ENCODE peak calls at places on chromosomes 3 and 15, in eight cellular contexts. I, U, T, F, M, R, Y and E are unnamed samples.
A peak's percentile ranks its signal among the peaks of the same experiment; 100 is the strongest.

GRCh38 chr3:31181661-31182060 is 287.2 kb upstream of the GADL1 start:
- DNase-seq in I (no peak), U (no peak), T (no peak), F (no peak), M (no peak), R (no peak), Y (no peak), E (no peak)

GRCh38 chr3:172057059-172057458 is 17.7 kb downstream of the FNDC3B start:
- DNase-seq in I (no peak), U (no peak), T (no peak), F (no peak), M (no peak), R (no peak), Y (no peak), E (no peak)

GRCh38 chr3:144771401-144771870 is 799.8 kb downstream of the DIPK2A start:
- DNase-seq in I (peak; percentile 53), U (no peak), T (no peak), F (no peak), M (no peak), R (no peak), Y (no peak), E (no peak)

GRCh38 chr3:49013113-49013737 is 5.2 kb downstream of the DALRD3 start:
- DNase-seq in I (no peak), U (no peak), T (no peak), F (no peak), M (no peak), R (no peak), Y (no peak), E (no peak)

GRCh38 chr3:134366221-134366927 is 7.9 kb downstream of the AMOTL2 start:
- DNase-seq in I (no peak), U (no peak), T (peak; percentile 23), F (no peak), M (no peak), R (no peak), Y (no peak), E (no peak)

GRCh38 chr3:45814322-45814721 is 18.0 kb upstream of the SLC6A20 start:
- DNase-seq in I (no peak), U (no peak), T (no peak), F (no peak), M (no peak), R (no peak), Y (no peak), E (no peak)

GRCh38 chr3:191296041-191296541 is 33.1 kb upstream of the CCDC50 start:
- DNase-seq in I (no peak), U (no peak), T (no peak), F (no peak), M (no peak), R (peak; percentile 33), Y (no peak), E (no peak)

GRCh38 chr3:13136426-13136825 is 63.2 kb upstream of the IQSEC1 start:
- DNase-seq in I (no peak), U (no peak), T (no peak), F (no peak), M (no peak), R (peak; percentile 4), Y (no peak), E (no peak)

GRCh38 chr3:152961323-152961722 is 126.4 kb downstream of the P2RY1 start:
- DNase-seq in I (no peak), U (no peak), T (no peak), F (no peak), M (no peak), R (no peak), Y (no peak), E (no peak)

GRCh38 chr15:70267306-70267705 is 169.6 kb upstream of the TLE3 start:
- DNase-seq in I (no peak), U (no peak), T (no peak), F (no peak), M (no peak), R (no peak), Y (no peak), E (no peak)

GRCh38 chr3:151895881-151896661 is 22.6 kb downstream of the SUCNR1 start:
- DNase-seq in I (no peak), U (no peak), T (no peak), F (no peak), M (no peak), R (no peak), Y (no peak), E (no peak)

GRCh38 chr3:55647675-55648074 is 160.6 kb upstream of the WNT5A start:
- DNase-seq in I (no peak), U (no peak), T (no peak), F (no peak), M (no peak), R (no peak), Y (no peak), E (no peak)

GRCh38 chr3:9301091-9301490 is 51.6 kb upstream of the SRGAP3 start:
- DNase-seq in I (no peak), U (no peak), T (peak; percentile 56), F (no peak), M (no peak), R (no peak), Y (no peak), E (no peak)

GRCh38 chr3:157533298-157533870 is 30.2 kb upstream of the VEPH1 start:
- DNase-seq in I (peak; percentile 76), U (no peak), T (peak; percentile 75), F (no peak), M (no peak), R (no peak), Y (no peak), E (no peak)

GRCh38 chr3:195065142-195065863 is 205.7 kb downstream of the XXYLT1 start:
- DNase-seq in I (no peak), U (no peak), T (no peak), F (no peak), M (peak; percentile 55), R (no peak), Y (no peak), E (no peak)

GRCh38 chr3:30747771-30748281 is 141.4 kb downstream of the TGFBR2 start:
- DNase-seq in I (peak; percentile 28), U (no peak), T (peak; percentile 41), F (no peak), M (no peak), R (no peak), Y (no peak), E (no peak)

GRCh38 chr15:73956276-73957086 is 30.2 kb downstream of the LOXL1 start:
- DNase-seq in I (peak; percentile 75), U (no peak), T (peak; percentile 94), F (no peak), M (no peak), R (no peak), Y (no peak), E (no peak)

GRCh38 chr3:43246956-43247355 is 39.4 kb upstream of the SNRK start:
- DNase-seq in I (no peak), U (no peak), T (no peak), F (no peak), M (no peak), R (no peak), Y (no peak), E (no peak)

GRCh38 chr15:61916104-61916503 is 144.1 kb downstream of the VPS13C start:
- DNase-seq in I (no peak), U (no peak), T (peak; percentile 91), F (no peak), M (no peak), R (no peak), Y (no peak), E (no peak)

GRCh38 chr3:131582438-131582837 is 79.7 kb upstream of the MRPL3 start:
- DNase-seq in I (no peak), U (no peak), T (no peak), F (no peak), M (no peak), R (no peak), Y (no peak), E (no peak)

GRCh38 chr3:99712291-99712954 is 74.0 kb downstream of the COL8A1 start:
- DNase-seq in I (no peak), U (no peak), T (no peak), F (no peak), M (no peak), R (no peak), Y (no peak), E (no peak)

GRCh38 chr15:77516076-77516475 is 95.4 kb downstream of the HMG20A start:
- DNase-seq in I (no peak), U (no peak), T (no peak), F (no peak), M (no peak), R (no peak), Y (no peak), E (no peak)

GRCh38 chr3:4754180-4755086 is 224.8 kb upstream of the BHLHE40 start:
- DNase-seq in I (no peak), U (peak; percentile 18), T (no peak), F (peak; percentile 39), M (no peak), R (no peak), Y (no peak), E (no peak)

GRCh38 chr15:78035319-78035718 is 42.2 kb downstream of the TBC1D2B start:
- DNase-seq in I (no peak), U (peak; percentile 58), T (no peak), F (peak; percentile 39), M (no peak), R (no peak), Y (no peak), E (no peak)

GRCh38 chr3:174409085-174409743 is 449.9 kb upstream of the NAALADL2 start:
- DNase-seq in I (no peak), U (no peak), T (no peak), F (no peak), M (no peak), R (no peak), Y (no peak), E (no peak)

GRCh38 chr3:71247221-71247947 is 336.1 kb downstream of the FOXP1 start:
- DNase-seq in I (no peak), U (no peak), T (peak; percentile 32), F (no peak), M (no peak), R (no peak), Y (no peak), E (no peak)

GRCh38 chr3:111070772-111071256 is 802 bp upstream of the NECTIN3 start:
- DNase-seq in I (no peak), U (no peak), T (peak; percentile 76), F (peak; percentile 20), M (no peak), R (peak; percentile 54), Y (no peak), E (peak; percentile 27)

GRCh38 chr3:11077466-11077865 is 76.8 kb upstream of the HRH1 start:
- DNase-seq in I (peak; percentile 76), U (no peak), T (peak; percentile 41), F (no peak), M (no peak), R (no peak), Y (no peak), E (no peak)

GRCh38 chr3:197432407-197433127 is 123.2 kb downstream of the BDH1 start:
- DNase-seq in I (no peak), U (no peak), T (no peak), F (no peak), M (no peak), R (no peak), Y (no peak), E (no peak)

GRCh38 chr3:194257030-194257657 is 94.0 kb downstream of the CPN2 start:
- DNase-seq in I (no peak), U (no peak), T (no peak), F (no peak), M (no peak), R (no peak), Y (no peak), E (no peak)

GRCh38 chr3:4138784-4139431 is 164.3 kb upstream of the SETMAR start:
- DNase-seq in I (no peak), U (no peak), T (no peak), F (no peak), M (no peak), R (no peak), Y (no peak), E (no peak)

GRCh38 chr15:83747050-83747717 is 93.3 kb downstream of the ADAMTSL3 start:
- DNase-seq in I (no peak), U (no peak), T (no peak), F (no peak), M (no peak), R (no peak), Y (no peak), E (no peak)

GRCh38 chr3:41792806-41793205 is 169.1 kb downstream of the ULK4 start:
- DNase-seq in I (no peak), U (no peak), T (no peak), F (no peak), M (no peak), R (no peak), Y (no peak), E (no peak)

GRCh38 chr3:115999598-115999997 is 376.3 kb downstream of the GAP43 start:
- DNase-seq in I (no peak), U (no peak), T (no peak), F (no peak), M (no peak), R (no peak), Y (no peak), E (no peak)